ENCODE peak calls at places on chromosomes 16 and 17, in five cellular contexts. K is A549, O is HepG2, Z is K562, Q is GM12878. S is an unnamed sample.

GRCh38 chr17:65551641-65552040 is 9.8 kb downstream of the AXIN2 start:
- DNase-seq in K (no peak), O (no peak), Z (no peak), Q (no peak), S (no peak)

GRCh38 chr17:66450008-66450856 is 147.8 kb downstream of the PRKCA start:
- DNase-seq in K (no peak), O (peak; percentile 36), Z (no peak), Q (no peak), S (no peak)

GRCh38 chr17:68566145-68566738 is 34.9 kb downstream of the FAM20A start:
- DNase-seq in K (no peak), O (no peak), Z (no peak), Q (no peak), S (no peak)

GRCh38 chr17:61284174-61284573 is 115.5 kb upstream of the TBX2 start:
- DNase-seq in K (no peak), O (no peak), Z (no peak), Q (no peak), S (no peak)

GRCh38 chr17:75617675-75618074 is 15.6 kb upstream of the SMIM5 start:
- DNase-seq in K (no peak), O (no peak), Z (no peak), Q (no peak), S (no peak)

GRCh38 chr17:59513934-59514841 is 51.2 kb upstream of the DHX40 start:
- DNase-seq in K (peak; percentile 83), O (peak; percentile 98), Z (no peak), Q (no peak), S (no peak)

GRCh38 chr16:71520550-71520949 is 5.7 kb upstream of the CHST4 start:
- DNase-seq in K (no peak), O (no peak), Z (no peak), Q (no peak), S (no peak)

GRCh38 chr16:20332411-20332810 is 5.1 kb upstream of the GP2 start:
- DNase-seq in K (no peak), O (no peak), Z (no peak), Q (no peak), S (no peak)

GRCh38 chr17:12730931-12731521 is 58.3 kb upstream of the ARHGAP44 start:
- DNase-seq in K (peak; percentile 56), O (no peak), Z (no peak), Q (no peak), S (peak; percentile 24)

GRCh38 chr16:46884513-46885293 is 541 bp downstream of the GPT2 start:
- DNase-seq in K (no peak), O (no peak), Z (peak; percentile 38), Q (no peak), S (no peak)

GRCh38 chr17:30819941-30820705 is 4.4 kb downstream of the CRLF3 start:
- DNase-seq in K (no peak), O (no peak), Z (no peak), Q (no peak), S (no peak)

GRCh38 chr17:76569607-76570279 is 15.9 kb downstream of the ST6GALNAC2 start:
- DNase-seq in K (peak; percentile 70), O (peak; percentile 92), Z (no peak), Q (no peak), S (no peak)

GRCh38 chr16:3650631-3651265 is 3.7 kb upstream of the DNASE1 start:
- DNase-seq in K (no peak), O (no peak), Z (no peak), Q (no peak), S (peak; percentile 8)

GRCh38 chr16:58497935-58498334 is 2.0 kb upstream of the NDRG4 start:
- DNase-seq in K (no peak), O (no peak), Z (no peak), Q (no peak), S (no peak)

GRCh38 chr16:11312718-11313492 is 31.8 kb upstream of the PRM1 start:
- DNase-seq in K (peak; percentile 31), O (peak; percentile 72), Z (peak; percentile 37), Q (no peak), S (peak; percentile 53)

GRCh38 chr17:19629449-19629848 is 19.1 kb upstream of the ALDH3A2 start:
- DNase-seq in K (no peak), O (no peak), Z (no peak), Q (no peak), S (no peak)

GRCh38 chr17:80192268-80192667 is 22.4 kb downstream of the CARD14 start:
- DNase-seq in K (no peak), O (peak; percentile 53), Z (no peak), Q (no peak), S (no peak)

GRCh38 chr16:23491490-23492391 is 18.6 kb downstream of the GGA2 start:
- DNase-seq in K (no peak), O (no peak), Z (no peak), Q (no peak), S (no peak)

GRCh38 chr17:79033741-79034501 is 10.0 kb downstream of the C1QTNF1 start:
- DNase-seq in K (no peak), O (no peak), Z (no peak), Q (no peak), S (no peak)

GRCh38 chr17:45073414-45074070 is 12.4 kb downstream of the NMT1 start:
- DNase-seq in K (no peak), O (no peak), Z (peak; percentile 11), Q (no peak), S (no peak)

GRCh38 chr16:71628810-71629209 is 2.8 kb downstream of the MARVELD3 start:
- DNase-seq in K (no peak), O (no peak), Z (no peak), Q (no peak), S (no peak)

GRCh38 chr17:56934280-56934679 is 20.4 kb upstream of the TRIM25 start:
- DNase-seq in K (no peak), O (no peak), Z (no peak), Q (no peak), S (no peak)

GRCh38 chr16:9125658-9126492 is 34.4 kb downstream of the HAPSTR1 start:
- DNase-seq in K (no peak), O (no peak), Z (no peak), Q (no peak), S (no peak)

GRCh38 chr16:28309811-28310311 is 17.5 kb downstream of the SBK1 start:
- DNase-seq in K (no peak), O (no peak), Z (peak; percentile 25), Q (no peak), S (no peak)

GRCh38 chr17:38706625-38707298 is 1.7 kb downstream of the MLLT6 start:
- DNase-seq in K (no peak), O (no peak), Z (no peak), Q (no peak), S (no peak)

GRCh38 chr16:71453051-71453450 is 9.0 kb downstream of the ZNF23 start:
- DNase-seq in K (no peak), O (no peak), Z (no peak), Q (no peak), S (no peak)

GRCh38 chr17:12089809-12090384 is 69.2 kb downstream of the MAP2K4 start:
- DNase-seq in K (peak; percentile 20), O (peak; percentile 69), Z (peak; percentile 5), Q (no peak), S (no peak)

GRCh38 chr16:47713225-47713595 is 252.1 kb downstream of the PHKB start:
- DNase-seq in K (peak; percentile 28), O (peak; percentile 37), Z (no peak), Q (no peak), S (no peak)

GRCh38 chr16:67936124-67936875 is at the start of gene PSMB10:
- DNase-seq in K (no peak), O (peak; percentile 51), Z (peak; percentile 68), Q (no peak), S (peak; percentile 45)

GRCh38 chr16:24568392-24568791 is 29.0 kb downstream of the RBBP6 start:
- DNase-seq in K (peak; percentile 53), O (no peak), Z (no peak), Q (no peak), S (no peak)

GRCh38 chr17:57657211-57657610 is 87.9 kb downstream of the CCDC182 start:
- DNase-seq in K (no peak), O (no peak), Z (no peak), Q (no peak), S (no peak)

GRCh38 chr17:54948380-54948779 is 20.1 kb downstream of the COX11 start:
- DNase-seq in K (peak; percentile 36), O (peak; percentile 44), Z (no peak), Q (no peak), S (no peak)

GRCh38 chr17:75748706-75749105 is 16.3 kb downstream of the GALK1 start:
- DNase-seq in K (no peak), O (no peak), Z (no peak), Q (no peak), S (no peak)

GRCh38 chr16:58299757-58300349 is 5.0 kb upstream of the PRSS54 start:
- DNase-seq in K (peak; percentile 12), O (peak; percentile 26), Z (peak; percentile 48), Q (no peak), S (peak; percentile 65)

GRCh38 chr17:82649501-82650261 is 1.4 kb upstream of the WDR45B start:
- DNase-seq in K (no peak), O (no peak), Z (no peak), Q (no peak), S (no peak)

GRCh38 chr16:88383401-88384221 is 852 bp downstream of the ZNF469 start:
- DNase-seq in K (peak; percentile 72), O (no peak), Z (peak; percentile 56), Q (no peak), S (peak; percentile 51)

GRCh38 chr17:6398955-6399354 is 36.0 kb downstream of the AIPL1 start:
- DNase-seq in K (no peak), O (no peak), Z (no peak), Q (no peak), S (no peak)

GRCh38 chr17:65888649-65889048 is 303.3 kb downstream of the CEP112 start:
- DNase-seq in K (no peak), O (no peak), Z (no peak), Q (no peak), S (no peak)

GRCh38 chr16:86926146-86926545 is 347.8 kb downstream of the FOXL1 start:
- DNase-seq in K (no peak), O (no peak), Z (no peak), Q (no peak), S (no peak)
- TF ChIP-seq ESRRA in K (no peak), O (no peak), Z (no peak), Q (no peak), S (no peak)

GRCh38 chr16:1261131-1261917 is 5.5 kb downstream of the TPSD1 start:
- DNase-seq in K (no peak), O (no peak), Z (no peak), Q (no peak), S (peak; percentile 59)
- TF ChIP-seq ESRRA in K (no peak), O (no peak), Z (no peak), Q (no peak), S (no peak)

GRCh38 chr17:47744168-47745036 is 11.4 kb downstream of the TBX21 start:
- DNase-seq in K (no peak), O (no peak), Z (peak; percentile 7), Q (no peak), S (no peak)
- TF ChIP-seq ESRRA in K (no peak), O (no peak), Z (no peak), Q (no peak), S (no peak)

DNA sequence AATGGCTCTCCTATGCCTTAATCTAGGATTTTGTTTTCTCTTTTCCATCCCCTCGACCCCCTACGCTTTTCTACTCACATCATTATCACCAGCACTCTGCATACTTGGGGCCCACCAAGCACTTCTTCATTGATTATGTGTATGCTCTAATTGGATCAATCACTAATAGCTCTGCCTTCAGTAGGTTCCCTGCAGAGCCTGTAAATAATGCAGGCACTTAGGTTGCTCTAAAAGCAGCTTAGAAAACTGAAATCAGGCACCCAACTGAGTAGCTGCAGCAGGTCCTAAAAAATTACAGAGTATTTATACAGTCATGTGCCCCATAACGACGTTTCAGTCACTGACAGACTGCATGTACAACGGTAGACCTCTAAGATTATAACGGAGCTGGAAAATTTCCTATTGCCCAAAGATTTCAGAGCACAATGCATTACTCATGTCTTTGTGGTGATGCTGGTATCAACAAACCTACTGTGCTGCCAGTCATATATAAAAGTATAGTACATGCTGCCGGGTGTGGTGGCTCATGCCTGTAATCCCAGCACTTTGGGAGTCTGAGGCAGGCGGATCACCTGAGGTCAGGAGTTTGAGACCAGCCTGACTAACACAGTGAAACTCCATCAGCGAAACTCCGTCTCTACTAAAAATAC is 280.4 kb downstream of the HS3ST3B1 start:
- DNase-seq in K (no peak), O (no peak), Z (no peak), Q (no peak), S (no peak)
- TF ChIP-seq ESRRA in K (no peak), O (no peak), Z (no peak), Q (no peak), S (no peak)